ENCODE peak calls at places on chromosome 14, in nine cellular contexts. N is breast epithelium, F is astrocyte, G is pancreas, U is A549, P is right atrium auricular region, O is cardiac muscle cell, Z is tibial nerve, T is thoracic aorta. J is an unnamed sample. For H3K9me3, the result is how much of the 10 kb centered on the place peaks cover.

GRCh38 chr14:76497550-76498484 is 121.9 kb downstream of the ESRRB start:
- DNase-seq in P (no peak), U (peak), T (no peak), F (no peak), G (no peak), Z (no peak), N (no peak), O (no peak), J (no peak)

GRCh38 chr14:68668028-68668427 is 124.8 kb downstream of the ZFP36L1 start:
- DNase-seq in G (no peak), P (no peak), Z (no peak), F (no peak), N (no peak), O (no peak), U (no peak), T (no peak), J (no peak)

GRCh38 chr14:38828183-38828877 is 274.7 kb downstream of the SEC23A start:
- DNase-seq in G (no peak), N (no peak), F (no peak), Z (no peak), O (no peak), T (no peak), P (no peak), U (no peak), J (no peak)

GRCh38 chr14:22532345-22533056 is 56.5 kb downstream of the DAD1 start:
- DNase-seq in U (no peak), O (peak), F (peak), N (no peak), Z (no peak), T (no peak), P (no peak), G (no peak), J (peak)

GRCh38 chr14:20684662-20685456 is 499 bp downstream of the RNASE4 start:
- DNase-seq in F (peak), G (peak), U (peak), N (peak), Z (peak), T (no peak), O (peak), P (peak), J (peak)

GRCh38 chr14:72783741-72784140 is 110.2 kb downstream of the DPF3 start:
- DNase-seq in T (no peak), O (no peak), F (no peak), P (peak), N (no peak), G (no peak), Z (no peak), U (no peak), J (no peak)

GRCh38 chr14:22333408-22334274 is 255.4 kb downstream of the DAD1 start:
- DNase-seq in U (peak), T (no peak), Z (no peak), G (no peak), O (peak), F (peak), N (no peak), P (no peak), J (peak)

GRCh38 chr14:96616168-96616681 is 114.0 kb downstream of the PAPOLA start:
- DNase-seq in N (no peak), G (no peak), T (no peak), P (no peak), U (no peak), Z (no peak), O (no peak), F (no peak), J (no peak)

GRCh38 chr14:89440997-89441909 is 24.2 kb upstream of the FOXN3 start:
- DNase-seq in P (no peak), O (no peak), G (no peak), Z (no peak), N (no peak), F (no peak), U (no peak), T (no peak), J (no peak)

DNA sequence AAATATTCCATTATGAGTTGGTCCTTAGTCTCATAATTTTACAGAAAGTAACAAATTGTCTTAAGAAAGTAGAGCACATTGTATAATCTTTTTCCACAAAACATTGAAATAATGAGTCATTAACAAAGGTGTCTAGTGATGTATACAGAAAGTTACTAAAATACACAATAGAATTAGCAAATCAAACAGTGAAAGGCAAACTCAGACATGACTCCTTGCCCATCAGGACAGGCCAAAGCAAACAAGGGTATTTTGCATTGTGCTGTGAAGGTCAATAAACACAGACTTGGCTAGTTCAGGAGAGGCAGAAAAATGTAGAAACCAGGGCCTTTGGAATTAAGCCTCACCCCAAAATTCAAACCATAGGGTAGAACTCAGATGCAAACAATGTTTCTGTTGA is 37.3 kb downstream of the SIX4 start:
- DNase-seq in Z (no peak), N (no peak), T (no peak), P (no peak), G (no peak), F (no peak), U (no peak), O (no peak), J (no peak)
- H3K9me3 ChIP-seq in Z (under half), N (under half), T (under half), P (under half), G (under half), F (under half), U (under half), O (under half), J (under half)

GRCh38 chr14:105899071-105899641 is 372.8 kb downstream of the TMEM121 start:
- DNase-seq in O (no peak), U (no peak), T (no peak), G (peak), Z (no peak), N (no peak), F (no peak), P (no peak), J (no peak)
- H3K9me3 ChIP-seq in O (under half), U (under half), T (under half), G (under half), Z (half or more), N (under half), F (under half), P (under half), J (under half)

DNA sequence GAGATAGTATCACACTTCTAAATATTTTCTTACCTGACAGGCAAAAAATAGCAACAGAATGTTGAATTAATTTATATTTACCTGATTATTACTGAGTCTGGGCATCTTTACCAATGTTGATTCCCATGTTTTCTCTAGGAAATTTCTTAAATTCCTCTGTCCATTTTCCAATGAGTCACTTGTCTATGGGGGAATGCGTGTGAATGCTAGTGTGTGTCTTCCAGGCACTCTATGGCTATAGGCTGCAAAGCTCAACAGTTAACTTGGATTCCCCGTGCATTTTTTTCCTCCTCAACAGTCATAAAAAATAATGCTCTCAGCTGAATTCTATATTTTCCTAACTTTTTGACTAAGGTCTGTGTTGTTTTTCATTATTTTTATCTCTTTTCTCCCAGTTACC is 1385.8 kb upstream of the FLRT2 start:
- DNase-seq in Z (no peak), O (peak), T (no peak), P (no peak), F (no peak), U (no peak), G (no peak), N (no peak), J (no peak)
- H3K9me3 ChIP-seq in Z (under half), O (under half), T (under half), P (under half), F (under half), U (under half), G (under half), N (under half), J (under half)

GRCh38 chr14:25574949-25575348 is 525.0 kb upstream of the STXBP6 start:
- DNase-seq in O (no peak), Z (no peak), N (no peak), P (no peak), G (no peak), T (no peak), U (no peak), F (no peak), J (no peak)
- H3K9me3 ChIP-seq in O (under half), Z (under half), N (under half), P (under half), G (under half), T (under half), U (under half), F (under half), J (under half)

GRCh38 chr14:102655154-102655553 is 62.7 kb downstream of the RCOR1 start:
- DNase-seq in U (peak), O (peak), N (no peak), G (no peak), F (peak), T (no peak), Z (no peak), P (no peak), J (no peak)
- H3K9me3 ChIP-seq in U (under half), O (under half), N (under half), G (under half), F (under half), T (under half), Z (under half), P (under half), J (under half)

DNA sequence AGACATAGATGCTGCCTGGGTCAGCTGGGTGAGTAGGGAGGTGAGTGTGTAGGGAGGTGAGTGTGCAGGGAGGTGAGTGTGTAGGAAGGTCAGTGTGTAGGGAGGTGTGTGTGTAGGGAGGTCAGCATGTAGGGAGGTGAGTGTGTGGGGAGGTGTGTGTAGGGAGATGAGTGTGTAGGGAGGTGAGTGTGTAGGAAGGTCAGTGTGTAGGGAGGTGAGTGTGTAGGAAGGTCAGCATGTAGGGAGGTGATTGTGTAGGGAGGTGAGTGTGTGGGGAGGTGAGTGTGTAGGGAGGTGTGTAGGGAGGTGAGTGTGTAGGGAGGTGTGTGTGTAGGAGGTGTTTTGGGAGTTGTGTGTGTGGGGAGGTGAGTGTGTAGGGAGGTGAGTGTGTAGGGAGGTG is 76.4 kb downstream of the KIF26A start:
- DNase-seq in G (no peak), T (no peak), N (no peak), F (no peak), U (no peak), Z (no peak), P (no peak), O (no peak), J (no peak)
- H3K9me3 ChIP-seq in G (under half), T (under half), N (under half), F (under half), U (under half), Z (under half), P (under half), O (under half), J (under half)

GRCh38 chr14:99235578-99235977 is 36.4 kb downstream of the BCL11B start:
- DNase-seq in P (no peak), T (no peak), O (no peak), N (no peak), U (no peak), F (no peak), Z (no peak), G (no peak), J (no peak)
- H3K9me3 ChIP-seq in P (under half), T (under half), O (under half), N (under half), U (under half), F (under half), Z (under half), G (under half), J (under half)

GRCh38 chr14:43692706-43693105 is 814.4 kb downstream of the FSCB start:
- DNase-seq in P (no peak), U (no peak), Z (no peak), O (no peak), N (no peak), T (no peak), F (no peak), G (no peak), J (no peak)
- H3K9me3 ChIP-seq in P (under half), U (under half), Z (under half), O (under half), N (under half), T (under half), F (under half), G (under half), J (under half)